ENCODE peak calls at places on chromosomes 16 and 17, in nine cellular contexts. V is fibroblast of lung; L is thoracic aorta; H is CD4-positive, CD25-positive, alpha-beta regulatory T cell; F is HCT116; U is effector memory CD4-positive, alpha-beta T cell; S is neuronal stem cell; J is lung; A is tibial artery. Q is an unnamed sample.

GRCh38 chr16:72536673-72537435 is 364.9 kb upstream of the PMFBP1 start:
- DNase-seq in V (peak), L (no peak), H (no peak), F (no peak), U (no peak), S (no peak), J (no peak), A (no peak), Q (no peak)

GRCh38 chr16:77468831-77469230 is 34.0 kb upstream of the ADAMTS18 start:
- DNase-seq in V (no peak), L (no peak), H (no peak), F (no peak), U (no peak), S (no peak), J (no peak), A (no peak), Q (no peak)

GRCh38 chr16:15972046-15972868 is 22.8 kb downstream of the ABCC1 start:
- DNase-seq in V (peak), L (no peak), H (no peak), F (no peak), U (no peak), S (no peak), J (no peak), A (no peak), Q (no peak)

GRCh38 chr17:65599650-65600049 is 38.2 kb upstream of the AXIN2 start:
- DNase-seq in V (no peak), L (no peak), H (no peak), F (no peak), U (no peak), S (no peak), J (no peak), A (no peak), Q (no peak)

GRCh38 chr17:79930077-79930785 is 91.0 kb upstream of the CBX4 start:
- DNase-seq in V (peak), L (no peak), H (no peak), F (no peak), U (no peak), S (peak), J (no peak), A (no peak), Q (no peak)

GRCh38 chr16:30966033-30966619 is 8.6 kb downstream of the SETD1A start:
- DNase-seq in V (no peak), L (no peak), H (no peak), F (no peak), U (no peak), S (no peak), J (no peak), A (no peak), Q (no peak)

GRCh38 chr16:52561910-52562741 is 15.2 kb upstream of the TOX3 start:
- DNase-seq in V (no peak), L (no peak), H (no peak), F (no peak), U (no peak), S (no peak), J (peak), A (no peak), Q (no peak)

GRCh38 chr17:74746922-74747321 is 1.5 kb upstream of the NHERF1 start:
- DNase-seq in V (no peak), L (no peak), H (no peak), F (no peak), U (no peak), S (no peak), J (no peak), A (no peak), Q (no peak)

GRCh38 chr16:88331989-88332920 is 50.5 kb upstream of the ZNF469 start:
- DNase-seq in V (peak), L (peak), H (no peak), F (peak), U (no peak), S (no peak), J (no peak), A (peak), Q (peak)

GRCh38 chr16:57178296-57178695 is 7.5 kb downstream of the PSME3IP1 start:
- DNase-seq in V (no peak), L (no peak), H (no peak), F (no peak), U (no peak), S (no peak), J (no peak), A (no peak), Q (no peak)

GRCh38 chr16:10668322-10669045 is 26.2 kb downstream of the TEKT5 start:
- DNase-seq in V (peak), L (no peak), H (peak), F (no peak), U (no peak), S (peak), J (no peak), A (no peak), Q (peak)

GRCh38 chr16:68061396-68061795 is 23.8 kb upstream of the NFATC3 start:
- DNase-seq in V (no peak), L (no peak), H (no peak), F (no peak), U (no peak), S (no peak), J (no peak), A (no peak), Q (no peak)

DNA sequence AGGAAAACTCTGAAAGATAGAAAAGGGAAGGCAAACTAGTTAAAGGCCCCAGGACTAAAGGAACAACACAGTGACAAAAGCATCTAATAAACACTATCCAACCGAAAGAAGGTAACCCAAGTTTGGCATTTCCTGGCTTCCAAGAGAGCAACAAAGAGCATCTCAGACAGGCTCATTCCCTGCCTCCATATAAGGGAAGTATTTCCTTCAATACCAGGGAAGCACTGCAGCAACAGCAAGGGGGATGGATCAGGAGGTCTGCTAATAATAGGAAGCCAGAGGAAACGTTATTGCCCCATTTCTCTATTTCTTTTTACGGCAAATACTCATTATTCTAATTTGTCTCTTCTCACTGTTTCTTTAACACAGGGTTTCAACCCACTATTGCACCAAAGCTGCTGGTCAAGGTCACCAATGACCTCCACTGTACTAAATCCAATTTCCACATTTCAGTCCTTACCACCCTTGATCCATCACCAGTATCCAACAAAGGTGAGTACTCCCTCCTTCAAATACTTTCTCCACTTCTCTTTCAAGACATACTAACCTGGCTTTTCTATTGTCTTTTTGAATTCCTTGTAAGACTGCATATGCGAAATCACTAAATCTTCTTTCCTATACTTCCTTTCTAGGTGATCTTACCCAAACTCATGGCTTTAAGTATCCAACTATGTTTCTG is 86.1 kb downstream of the KANSL1 start:
- DNase-seq in V (no peak), L (no peak), H (no peak), F (no peak), U (no peak), S (no peak), J (no peak), A (no peak), Q (no peak)
- H3K27ac ChIP-seq in V (no peak), L (no peak), H (no peak), F (no peak), U (no peak), S (no peak), J (no peak), A (no peak), Q (no peak)

DNA sequence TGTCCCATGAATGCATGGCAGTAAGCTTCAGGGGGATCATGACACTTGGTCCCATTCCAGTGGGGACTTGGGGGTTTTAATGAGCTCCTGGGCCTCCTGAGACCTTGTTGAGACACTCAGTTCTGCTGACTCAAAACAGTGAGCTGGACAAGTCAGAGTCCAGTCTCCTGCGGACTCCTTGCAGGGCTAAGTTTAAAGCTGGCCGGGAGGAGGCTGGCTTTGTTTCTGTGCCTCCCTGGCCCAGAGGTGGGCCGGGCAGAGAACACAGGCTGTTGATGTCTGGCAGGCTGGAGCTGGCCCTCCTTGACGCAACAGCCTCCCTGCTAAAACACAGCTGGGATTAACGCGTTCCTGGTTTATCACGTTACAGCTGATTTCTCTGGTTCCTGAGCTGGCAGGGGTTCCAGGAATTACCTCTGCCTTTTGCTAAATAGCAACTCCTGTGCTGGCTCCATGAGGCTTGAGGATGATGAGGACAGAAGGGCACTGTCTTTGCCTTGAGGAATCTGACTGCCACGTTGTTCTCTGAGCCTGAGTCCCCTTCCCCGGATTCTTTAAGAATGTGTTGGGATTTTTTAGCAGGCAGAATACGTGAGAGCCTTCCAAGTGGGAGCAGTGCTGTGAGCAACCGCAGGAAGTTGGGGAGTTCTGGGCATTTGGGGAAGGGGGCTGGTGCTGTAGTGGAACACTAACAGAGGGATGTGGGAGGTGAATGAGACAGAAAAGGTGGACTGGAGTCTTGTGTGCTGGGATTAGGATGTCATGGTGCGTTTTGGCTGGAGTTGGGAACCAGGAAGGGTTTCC is 2.0 kb downstream of the GPT2 start:
- DNase-seq in V (peak), L (no peak), H (no peak), F (no peak), U (no peak), S (peak), J (no peak), A (no peak), Q (no peak)
- H3K4me3 ChIP-seq in V (peak), L (peak), H (no peak), F (no peak), U (no peak), S (no peak), J (no peak), A (no peak), Q (peak)

DNA sequence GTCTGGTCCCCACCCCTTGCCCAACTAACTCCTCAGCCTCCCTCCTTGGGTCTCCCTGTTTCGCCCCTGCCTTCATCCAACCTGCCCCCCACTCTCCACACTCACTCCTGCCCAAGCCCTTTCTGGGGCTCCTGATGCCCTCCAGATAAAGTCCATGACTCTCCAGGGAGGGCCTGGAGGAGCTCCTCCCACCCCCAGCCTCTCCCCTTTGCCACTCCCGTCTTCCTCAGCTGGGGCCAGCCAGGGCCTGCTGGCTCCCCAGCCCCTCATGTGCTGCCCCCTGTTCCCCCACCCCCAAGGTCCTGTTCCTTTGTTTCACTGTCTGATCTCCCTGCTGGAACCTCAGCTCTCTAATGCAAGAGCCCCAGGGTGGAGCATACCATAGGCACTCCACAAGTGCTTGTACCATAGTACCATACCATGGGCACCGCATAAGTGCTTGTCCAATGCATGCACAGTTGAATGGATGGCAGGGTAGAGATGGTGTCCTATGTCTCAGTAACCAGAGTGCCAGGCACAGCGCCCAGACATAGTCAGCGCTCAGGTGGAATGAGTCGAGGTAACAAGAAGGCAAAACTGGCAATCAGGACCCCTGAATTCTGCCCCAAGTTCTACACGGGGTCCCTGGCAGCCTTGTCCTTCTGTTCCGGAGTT is 1.5 kb downstream of the PLCD3 start:
- DNase-seq in V (no peak), L (no peak), H (no peak), F (no peak), U (no peak), S (no peak), J (no peak), A (no peak), Q (no peak)
- H3K27ac ChIP-seq in V (no peak), L (peak), H (no peak), F (peak), U (no peak), S (no peak), J (peak), A (peak), Q (no peak)

DNA sequence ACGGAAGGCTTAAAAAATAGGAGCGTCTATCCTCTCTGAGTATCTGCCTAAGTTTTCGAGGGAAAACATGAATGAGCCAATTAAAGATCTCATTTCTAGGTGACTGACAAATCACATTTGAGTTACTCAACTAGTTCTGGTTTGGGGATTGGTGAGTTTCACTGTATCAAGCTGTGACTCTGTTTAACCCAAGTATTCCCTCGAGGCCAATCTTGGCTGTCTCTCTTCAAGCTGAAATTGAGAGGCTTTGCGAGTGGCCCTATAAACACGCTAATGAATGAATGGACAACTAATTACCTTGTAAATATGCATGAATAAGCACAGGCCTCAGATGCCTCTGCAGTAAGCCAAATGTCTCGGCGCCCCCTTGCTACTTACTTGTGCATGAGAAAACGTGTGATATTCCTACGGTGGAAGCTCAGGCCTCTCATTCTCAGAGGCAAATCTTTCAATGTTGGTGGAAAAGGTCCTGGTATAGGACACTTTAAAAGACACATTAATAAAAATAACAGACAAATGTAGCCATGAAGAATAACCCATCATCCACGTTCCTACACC is 450.2 kb upstream of the PSMD7 start:
- DNase-seq in V (no peak), L (no peak), H (no peak), F (no peak), U (no peak), S (peak), J (no peak), A (peak), Q (peak)
- H3K4me3 ChIP-seq in V (no peak), L (no peak), H (no peak), F (no peak), U (no peak), S (no peak), J (no peak), A (no peak), Q (no peak)

Q was measured in brain microvascular endothelial cell.